ENCODE peak calls at places on chromosomes 1 and 21, in four cellular contexts. O, D, U and A are unnamed samples.

GRCh38 chr1:172657586-172657985 is 1.3 kb upstream of the FASLG start:
- DNase-seq in O (no peak), D (no peak), U (no peak), A (no peak)

GRCh38 chr1:77882411-77882810 is 6.0 kb upstream of the NEXN start:
- DNase-seq in O (no peak), D (no peak), U (no peak), A (no peak)

GRCh38 chr21:21230672-21231071 is 232.5 kb downstream of the NCAM2 start:
- DNase-seq in O (no peak), D (no peak), U (peak), A (no peak)

GRCh38 chr1:12166834-12167492 is at the start of gene TNFRSF1B:
- DNase-seq in O (peak), D (peak), U (peak), A (peak)

GRCh38 chr1:156860639-156861423 is at the start of gene NTRK1:
- DNase-seq in O (peak), D (peak), U (peak), A (no peak)

GRCh38 chr1:234840253-234840652 is 230.3 kb upstream of the IRF2BP2 start:
- DNase-seq in O (no peak), D (no peak), U (no peak), A (no peak)

GRCh38 chr1:178682429-178682828 is 42.6 kb upstream of the RALGPS2 start:
- DNase-seq in O (no peak), D (no peak), U (no peak), A (no peak)

GRCh38 chr1:247605286-247605685 is at the start of gene OR2G3:
- DNase-seq in O (no peak), D (no peak), U (no peak), A (no peak)

GRCh38 chr1:81887421-81887820 is 86.7 kb downstream of the ADGRL2 start:
- DNase-seq in O (no peak), D (no peak), U (no peak), A (no peak)

GRCh38 chr1:185646202-185646683 is 87.9 kb upstream of the HMCN1 start:
- DNase-seq in O (no peak), D (no peak), U (peak), A (peak)

DNA sequence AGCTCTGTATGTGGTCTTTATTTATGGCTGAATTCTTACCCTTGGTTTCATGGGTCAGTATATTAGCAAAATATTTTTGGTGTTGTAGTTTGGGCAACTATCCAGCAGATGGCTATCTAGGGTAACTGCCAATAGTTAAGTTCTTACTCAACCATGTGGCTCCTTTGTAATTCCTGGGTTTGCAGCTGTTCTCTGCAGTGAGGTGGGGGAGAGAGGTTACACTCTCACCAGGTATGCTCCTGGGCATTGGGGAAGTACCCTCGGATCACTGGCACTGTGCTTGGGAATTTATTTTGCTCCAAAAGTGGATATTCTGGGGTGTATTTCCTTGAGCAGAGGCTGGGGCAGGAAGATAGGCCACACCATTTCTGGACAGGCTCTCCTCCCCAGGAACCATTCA is 436.7 kb upstream of the TMPRSS15 start:
- DNase-seq in O (no peak), D (no peak), U (no peak), A (no peak)
- TF ChIP-seq CTCF in O (no peak), D (no peak), U (no peak), A (peak)

DNA sequence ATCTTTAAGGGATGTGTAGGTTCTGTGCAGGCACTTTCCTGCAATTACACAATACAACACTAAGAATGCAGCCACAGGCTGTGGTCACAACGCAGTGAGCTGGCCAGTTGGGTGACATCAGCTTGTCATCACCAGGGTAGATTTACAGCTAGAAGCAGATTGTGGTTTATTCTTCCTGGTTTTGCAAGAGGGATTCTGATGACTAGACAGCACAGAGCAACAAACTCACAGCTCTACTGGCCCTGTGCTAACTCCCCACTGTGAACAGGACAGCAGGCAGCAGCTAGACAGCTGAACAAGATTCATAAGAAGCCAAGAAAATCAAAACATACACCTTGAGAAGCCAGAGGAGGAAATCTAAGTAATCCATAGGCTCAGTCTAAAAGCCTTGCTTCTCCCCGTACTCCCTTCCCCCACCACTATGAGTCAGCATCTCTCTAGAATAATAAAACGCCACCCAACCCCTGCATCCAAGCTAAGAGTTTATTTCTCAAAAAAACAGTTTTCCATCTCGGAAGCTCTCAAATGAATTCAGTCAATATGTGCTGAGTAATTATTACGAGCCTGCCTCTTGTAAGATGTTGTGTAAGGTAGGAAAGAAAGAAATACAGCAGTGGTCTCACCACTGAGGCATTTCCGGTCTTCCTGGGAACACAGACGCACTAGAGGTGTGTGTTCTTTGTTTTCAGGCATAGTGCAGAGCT is 162.8 kb downstream of the NTPCR start:
- DNase-seq in O (peak), D (no peak), U (peak), A (no peak)
- TF ChIP-seq CTCF in O (no peak), D (no peak), U (no peak), A (no peak)

GRCh38 chr1:206905295-206906164 is 8.3 kb downstream of the IL24 start:
- DNase-seq in O (no peak), D (no peak), U (peak), A (no peak)
- TF ChIP-seq CTCF in O (no peak), D (no peak), U (no peak), A (no peak)

GRCh38 chr1:71521655-71522264 is 440.9 kb upstream of the ZRANB2 start:
- DNase-seq in O (no peak), D (no peak), U (peak), A (peak)
- TF ChIP-seq CTCF in O (peak), D (no peak), U (peak), A (peak)

GRCh38 chr1:160194737-160195059 is 4.3 kb downstream of the CASQ1 start:
- DNase-seq in O (no peak), D (no peak), U (no peak), A (no peak)
- TF ChIP-seq CTCF in O (no peak), D (no peak), U (no peak), A (no peak)

GRCh38 chr21:41071410-41071809 is 96.5 kb upstream of the BACE2 start:
- DNase-seq in O (no peak), D (no peak), U (no peak), A (peak)
- TF ChIP-seq CTCF in O (no peak), D (no peak), U (no peak), A (peak)